ENCODE peak calls at places on chromosomes 6 and 20, in ten cellular contexts. V is pancreas; I is SJSA1; P is kidney; O is right cardiac atrium; C is colonic mucosa; B is tibial nerve; Q is CD4-positive, CD25-positive, alpha-beta regulatory T cell; Z is CD4-positive, alpha-beta memory T cell; K is effector memory CD4-positive, alpha-beta T cell. A is an unnamed sample.

GRCh38 chr6:139577991-139578604 is 203.7 kb upstream of the CITED2 start:
- DNase-seq in V (no peak), I (peak; percentile 92), P (no peak), O (no peak), C (no peak), B (no peak), Q (no peak), Z (no peak), K (no peak), A (no peak)

GRCh38 chr20:44745560-44746366 is at the start of gene KCNK15:
- DNase-seq in V (peak; percentile 35), I (no peak), P (peak; percentile 85), O (peak; percentile 66), C (no peak), B (no peak), Q (no peak), Z (peak; percentile 16), K (no peak), A (peak; percentile 35)

GRCh38 chr6:45049188-45049843 is 278.8 kb upstream of the RUNX2 start:
- DNase-seq in V (no peak), I (peak; percentile 58), P (no peak), O (no peak), C (no peak), B (peak; percentile 14), Q (no peak), Z (no peak), K (no peak), A (no peak)

GRCh38 chr6:23659125-23659524 is 466.9 kb upstream of the NRSN1 start:
- DNase-seq in V (no peak), I (no peak), P (no peak), O (no peak), C (no peak), B (no peak), Q (no peak), Z (no peak), K (no peak), A (peak; percentile 64)

GRCh38 chr20:31811796-31812728 is 7.1 kb upstream of the MYLK2 start:
- DNase-seq in V (peak; percentile 26), I (peak; percentile 74), P (no peak), O (no peak), C (no peak), B (no peak), Q (no peak), Z (no peak), K (no peak), A (no peak)

GRCh38 chr6:142774292-142774691 is 170.7 kb downstream of the HIVEP2 start:
- DNase-seq in V (no peak), I (no peak), P (no peak), O (no peak), C (no peak), B (no peak), Q (no peak), Z (no peak), K (no peak), A (no peak)

GRCh38 chr6:134351615-134352474 is 33.9 kb upstream of the SGK1 start:
- DNase-seq in V (no peak), I (no peak), P (no peak), O (no peak), C (no peak), B (no peak), Q (no peak), Z (no peak), K (no peak), A (no peak)

GRCh38 chr6:90121982-90122381 is 174.7 kb downstream of the BACH2 start:
- DNase-seq in V (no peak), I (no peak), P (no peak), O (no peak), C (no peak), B (no peak), Q (no peak), Z (no peak), K (no peak), A (no peak)

GRCh38 chr20:53216856-53217576 is 244.9 kb downstream of the TSHZ2 start:
- DNase-seq in V (peak; percentile 62), I (peak; percentile 18), P (peak; percentile 85), O (peak; percentile 63), C (peak; percentile 74), B (peak; percentile 67), Q (peak; percentile 70), Z (peak; percentile 69), K (peak; percentile 60), A (peak; percentile 82)

DNA sequence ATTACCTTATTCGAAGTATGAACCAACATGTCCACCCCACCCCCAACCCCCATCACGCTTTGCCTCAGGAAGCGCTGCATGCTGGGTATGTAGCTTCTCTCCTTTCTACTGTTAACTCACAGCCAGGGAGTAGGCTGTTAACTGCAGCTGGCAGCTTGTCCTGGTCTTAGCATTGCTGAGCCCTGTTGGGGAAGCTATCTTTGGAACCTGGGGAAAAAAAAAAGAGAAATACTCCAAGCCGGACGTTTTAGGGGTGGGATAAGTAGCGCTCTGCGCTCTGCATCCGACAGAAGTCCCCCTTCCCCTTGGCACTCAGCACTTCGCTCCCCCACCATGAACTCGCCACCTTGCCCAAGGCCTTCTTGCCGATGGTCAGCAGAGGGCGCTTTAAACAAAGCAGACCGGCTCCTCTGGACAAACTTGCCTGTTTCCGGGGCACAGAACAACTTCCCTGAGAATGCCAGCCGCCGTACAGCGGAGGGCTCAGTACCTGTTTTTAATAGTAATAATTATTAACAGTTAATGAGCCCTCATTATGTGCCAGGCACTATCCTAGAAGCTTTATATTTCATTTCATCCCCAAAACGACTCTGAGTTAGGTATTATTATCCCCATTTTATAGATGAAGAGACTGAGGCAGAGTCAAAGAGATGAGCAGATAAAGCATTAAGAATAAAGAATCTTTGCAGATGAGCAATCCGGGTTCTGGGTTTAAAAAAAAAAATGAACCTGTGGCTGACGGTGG is 35.2 kb upstream of the MDFI start:
- DNase-seq in V (peak; percentile 82), I (peak; percentile 83), P (peak; percentile 89), O (peak; percentile 83), C (peak; percentile 88), B (peak; percentile 77), Q (peak; percentile 70), Z (peak; percentile 70), K (peak; percentile 57), A (peak; percentile 82)
- H3K4me3 ChIP-seq in V (no peak overlapping the region), I (no peak overlapping the region), P (no peak overlapping the region), O (no peak overlapping the region), C (no peak overlapping the region), B (no peak overlapping the region), Q (no peak overlapping the region), Z (no peak overlapping the region), K (no peak overlapping the region), A (peak overlapping the region; percentile 38)

DNA sequence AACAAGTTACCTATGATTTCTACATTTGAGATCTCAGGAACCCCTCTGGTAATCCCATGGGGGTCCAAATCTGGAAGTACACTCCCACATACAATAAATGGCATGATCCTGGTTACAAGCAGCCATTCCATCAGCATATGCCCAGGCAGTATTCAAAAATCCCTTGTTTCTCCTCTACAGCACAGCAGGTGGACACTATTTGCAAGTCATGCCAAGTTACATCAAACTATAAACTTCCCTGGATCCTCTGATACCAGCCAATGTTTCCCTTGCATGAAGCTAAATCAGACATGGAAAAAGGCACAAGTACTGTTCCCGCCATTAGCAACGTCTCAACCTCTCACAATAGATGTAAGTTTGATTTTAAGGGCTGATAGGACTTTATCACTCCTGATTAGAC is 134.5 kb upstream of the PRSS16 start:
- DNase-seq in V (no peak), I (no peak), P (no peak), O (no peak), C (no peak), B (no peak), Q (no peak), Z (no peak), K (no peak), A (no peak)
- H3K9me3 ChIP-seq in V (no peaks in the 10 kb centered on the region), I (peaks cover 7% of the 10 kb centered on the region), P (no peaks in the 10 kb centered on the region), O (no peaks in the 10 kb centered on the region), C (no peaks in the 10 kb centered on the region), B (no peaks in the 10 kb centered on the region), Q (peaks cover 5% of the 10 kb centered on the region), Z (no peaks in the 10 kb centered on the region), K (no peaks in the 10 kb centered on the region), A (no peaks in the 10 kb centered on the region)

GRCh38 chr6:6596529-6596928 is 8.0 kb downstream of the LY86 start:
- DNase-seq in V (no peak), I (no peak), P (no peak), O (no peak), C (no peak), B (no peak), Q (no peak), Z (peak; percentile 29), K (no peak), A (no peak)

GRCh38 chr6:6599468-6599873 is 11.0 kb downstream of the LY86 start:
- DNase-seq in V (peak; percentile 40), I (no peak), P (no peak), O (peak; percentile 38), C (no peak), B (peak; percentile 34), Q (no peak), Z (no peak), K (no peak), A (no peak)

GRCh38 chr6:6596929-6597328 is 8.4 kb downstream of the LY86 start:
- DNase-seq in V (no peak), I (no peak), P (no peak), O (no peak), C (no peak), B (no peak), Q (no peak), Z (no peak), K (no peak), A (no peak)

GRCh38 chr6:6595946-6596345 is 7.4 kb downstream of the LY86 start:
- DNase-seq in V (no peak), I (no peak), P (no peak), O (no peak), C (no peak), B (no peak), Q (no peak), Z (no peak), K (no peak), A (no peak)

GRCh38 chr6:6597682-6598081 is 9.2 kb downstream of the LY86 start:
- DNase-seq in V (no peak), I (no peak), P (no peak), O (no peak), C (no peak), B (no peak), Q (no peak), Z (no peak), K (no peak), A (no peak)
- H3K4me3 ChIP-seq in V (no peak overlapping the region), I (no peak overlapping the region), P (no peak overlapping the region), O (no peak overlapping the region), C (no peak overlapping the region), B (no peak overlapping the region), Q (no peak overlapping the region), Z (no peak overlapping the region), K (no peak overlapping the region), A (no peak overlapping the region)

GRCh38 chr20:56194042-56194441 is 54.5 kb upstream of the MC3R start:
- DNase-seq in V (no peak), I (no peak), P (no peak), O (no peak), C (no peak), B (no peak), Q (no peak), Z (no peak), K (no peak), A (no peak)
- H3K9me3 ChIP-seq in V (no peaks in the 10 kb centered on the region), I (no peaks in the 10 kb centered on the region), P (peaks cover 2% of the 10 kb centered on the region), O (peaks cover 2% of the 10 kb centered on the region), C (no peaks in the 10 kb centered on the region), B (no peaks in the 10 kb centered on the region), Q (no peaks in the 10 kb centered on the region), Z (no peaks in the 10 kb centered on the region), K (no peaks in the 10 kb centered on the region), A (no peaks in the 10 kb centered on the region)